ENCODE peak calls at places on chromosomes 16 and 17, in eight cellular contexts. Q is left ventricle myocardium inferior; B is stomach; W is CD4-positive, alpha-beta T cell; O is sigmoid colon; H is astrocyte; F is MM.1S; C is Peyer's patch. V is an unnamed sample.

GRCh38 chr17:68794636-68795503 is 160.3 kb downstream of the ABCA8 start:
- DNase-seq in H (peak), F (peak), C (no peak), B (no peak), W (no peak), O (no peak), Q (peak), V (peak)

GRCh38 chr17:81483085-81483861 is 29.3 kb downstream of the ACTG1 start:
- DNase-seq in W (no peak), Q (peak), F (no peak), H (no peak), O (peak), B (no peak), C (no peak), V (no peak)

GRCh38 chr17:10668771-10669170 is 11.7 kb upstream of the MYH3 start:
- DNase-seq in H (peak), F (no peak), O (no peak), W (no peak), C (no peak), B (no peak), Q (no peak), V (no peak)

GRCh38 chr17:20273741-20274500 is 193.4 kb downstream of the LGALS9B start:
- DNase-seq in O (no peak), B (no peak), F (no peak), H (no peak), C (no peak), Q (no peak), W (no peak), V (no peak)

GRCh38 chr17:16419929-16420271 is 4.5 kb downstream of the TRPV2 start:
- DNase-seq in W (peak), H (peak), F (no peak), C (no peak), Q (no peak), B (no peak), O (no peak), V (no peak)

GRCh38 chr17:2056221-2057129 is 1.6 kb downstream of the HIC1 start:
- DNase-seq in F (no peak), Q (no peak), O (peak), B (no peak), W (peak), C (peak), H (no peak), V (no peak)

GRCh38 chr16:66315210-66315825 is 51.2 kb upstream of the CDH5 start:
- DNase-seq in F (peak), Q (peak), H (peak), O (peak), C (no peak), W (peak), B (peak), V (no peak)

GRCh38 chr16:74325331-74325730 is 28.7 kb downstream of the PSMD7 start:
- DNase-seq in Q (no peak), B (no peak), W (no peak), O (no peak), H (no peak), C (no peak), F (no peak), V (no peak)

GRCh38 chr17:34024303-34025178 is 230.5 kb upstream of the CCL2 start:
- DNase-seq in W (no peak), B (no peak), O (no peak), F (no peak), H (no peak), Q (no peak), C (no peak), V (no peak)

GRCh38 chr16:424033-424622 is 1.3 kb upstream of the RAB11FIP3 start:
- DNase-seq in H (peak), C (no peak), F (no peak), W (no peak), Q (peak), B (peak), O (peak), V (no peak)

GRCh38 chr17:83144421-83145357 is 65.3 kb downstream of the METRNL start:
- DNase-seq in F (no peak), W (no peak), H (no peak), C (no peak), O (peak), B (no peak), Q (no peak), V (no peak)

GRCh38 chr17:71287246-71287828 is 833.5 kb upstream of the SOX9 start:
- DNase-seq in F (no peak), W (no peak), H (peak), C (no peak), Q (no peak), O (no peak), B (no peak), V (no peak)

GRCh38 chr17:82396601-82397435 is 21.3 kb upstream of the HEXD start:
- DNase-seq in C (no peak), B (no peak), H (peak), W (no peak), Q (no peak), F (no peak), O (no peak), V (no peak)

GRCh38 chr17:44005865-44006580 is 1.6 kb downstream of the NAGS start:
- DNase-seq in F (peak), W (peak), Q (no peak), O (no peak), H (no peak), B (peak), C (peak), V (no peak)

GRCh38 chr17:83109386-83109785 is 30.0 kb downstream of the METRNL start:
- DNase-seq in Q (no peak), H (no peak), F (no peak), C (no peak), B (no peak), W (no peak), O (no peak), V (no peak)

GRCh38 chr17:1059131-1059795 is 62.3 kb downstream of the TIMM22 start:
- DNase-seq in B (no peak), F (no peak), Q (no peak), W (no peak), H (no peak), O (no peak), C (no peak), V (no peak)

GRCh38 chr17:44359458-44360143 is 4.1 kb downstream of the FAM171A2 start:
- DNase-seq in H (no peak), W (no peak), C (no peak), F (no peak), Q (no peak), O (no peak), B (no peak), V (no peak)

GRCh38 chr16:48330133-48330846 is 54.9 kb downstream of the SIAH1 start:
- DNase-seq in W (no peak), B (no peak), C (no peak), Q (no peak), H (no peak), O (no peak), F (no peak), V (no peak)

GRCh38 chr16:70572926-70573270 is 49.3 kb downstream of the SF3B3 start:
- DNase-seq in W (no peak), C (no peak), H (no peak), O (no peak), F (no peak), B (no peak), Q (no peak), V (no peak)

GRCh38 chr17:75854111-75854748 is 905 bp downstream of the WBP2 start:
- DNase-seq in H (peak), Q (no peak), C (no peak), F (no peak), O (peak), B (no peak), W (no peak), V (no peak)

GRCh38 chr17:75856062-75856681 is 1.0 kb upstream of the WBP2 start:
- DNase-seq in W (no peak), F (peak), C (no peak), H (no peak), B (peak), Q (no peak), O (no peak), V (no peak)

GRCh38 chr17:75855310-75856061 is at the start of gene WBP2:
- DNase-seq in B (peak), O (peak), F (peak), C (peak), H (peak), Q (peak), W (peak), V (peak)

GRCh38 chr17:75853410-75853809 is 1.7 kb downstream of the WBP2 start:
- DNase-seq in H (peak), F (no peak), C (no peak), Q (no peak), O (peak), W (no peak), B (no peak), V (no peak)

GRCh38 chr17:75854881-75855309 is 240 bp downstream of the WBP2 start:
- DNase-seq in W (no peak), F (no peak), O (no peak), H (no peak), B (no peak), C (peak), Q (peak), V (no peak)
- H3K27ac ChIP-seq in W (peak), F (peak), O (peak), H (peak), B (peak), C (peak), Q (peak), V (peak)

DNA sequence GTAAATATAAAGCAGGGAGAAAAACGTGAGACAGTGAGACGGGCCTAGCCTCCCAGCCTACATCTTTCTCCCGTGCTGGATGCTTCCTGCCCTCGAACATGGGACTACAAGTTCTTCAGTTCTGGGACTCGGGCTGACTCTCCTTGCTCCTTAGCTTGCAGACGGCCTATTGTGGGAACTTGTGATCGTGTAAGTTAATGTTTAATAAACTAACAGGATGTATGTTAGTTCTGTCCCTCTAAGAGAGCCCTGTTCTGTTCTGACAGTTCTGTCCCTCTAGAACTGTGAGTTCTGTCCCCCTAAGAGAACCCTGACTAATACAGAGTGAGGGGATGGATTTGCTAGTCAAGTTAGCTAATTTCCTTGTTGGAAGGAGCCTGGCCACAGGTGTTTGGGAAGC is 16.7 kb upstream of the MYH10 start:
- DNase-seq in W (no peak), O (no peak), F (no peak), Q (no peak), B (no peak), C (no peak), H (no peak), V (no peak)
- H3K27ac ChIP-seq in W (no peak), O (no peak), F (no peak), Q (no peak), B (no peak), C (no peak), H (no peak), V (no peak)

GRCh38 chr17:75152523-75152922 is 1.8 kb downstream of the JPT1 start:
- DNase-seq in H (no peak), F (no peak), B (no peak), Q (no peak), O (no peak), C (no peak), W (no peak), V (no peak)
- H3K27ac ChIP-seq in H (peak), F (no peak), B (no peak), Q (no peak), O (no peak), C (no peak), W (no peak), V (no peak)

DNA sequence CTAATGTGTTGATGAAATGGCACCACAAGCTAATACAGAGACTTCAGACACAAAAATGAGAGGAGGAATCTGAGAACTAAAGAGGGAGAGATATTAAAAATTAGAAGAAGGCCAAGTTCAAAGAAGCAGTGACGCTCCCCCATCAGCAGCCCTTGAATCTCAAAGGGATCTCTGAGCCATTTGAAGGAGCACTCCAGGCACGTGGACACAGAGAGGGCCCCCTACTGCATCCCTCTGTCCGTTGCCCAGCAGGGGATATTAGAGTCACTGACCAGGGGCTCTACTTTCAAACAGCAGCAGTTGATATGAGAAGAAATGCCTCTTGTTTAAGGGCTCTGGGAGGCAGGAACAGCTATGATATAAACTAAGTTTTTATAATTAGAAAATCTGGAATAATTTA is 479.0 kb upstream of the SALL1 start:
- DNase-seq in Q (no peak), B (no peak), F (no peak), O (no peak), W (no peak), C (no peak), H (no peak), V (no peak)
- H3K27ac ChIP-seq in Q (no peak), B (no peak), F (no peak), O (no peak), W (no peak), C (no peak), H (no peak), V (no peak)

DNA sequence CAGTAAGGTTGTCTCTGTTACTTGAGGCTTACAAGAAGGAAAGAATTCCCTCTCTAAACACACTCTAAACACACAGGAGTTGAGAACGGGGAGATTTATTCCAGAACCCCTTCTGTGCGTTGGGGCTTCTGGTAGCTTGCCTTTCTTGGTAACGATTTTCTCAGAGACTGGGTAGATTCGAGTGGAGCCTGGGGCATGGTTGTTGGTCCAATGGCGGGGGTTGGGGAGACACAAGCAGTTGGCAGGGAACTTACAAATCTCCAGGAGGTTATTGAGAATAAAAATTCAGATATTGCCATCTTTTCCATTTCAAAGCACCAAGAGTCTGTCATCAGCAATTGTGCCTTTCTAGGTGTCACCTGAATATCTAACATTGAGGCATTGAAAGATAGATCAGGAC is 251.7 kb downstream of the CDH13 start:
- DNase-seq in F (no peak), W (no peak), H (no peak), C (no peak), O (no peak), Q (no peak), B (no peak), V (no peak)
- H3K27ac ChIP-seq in F (no peak), W (no peak), H (no peak), C (no peak), O (peak), Q (no peak), B (no peak), V (no peak)

DNA sequence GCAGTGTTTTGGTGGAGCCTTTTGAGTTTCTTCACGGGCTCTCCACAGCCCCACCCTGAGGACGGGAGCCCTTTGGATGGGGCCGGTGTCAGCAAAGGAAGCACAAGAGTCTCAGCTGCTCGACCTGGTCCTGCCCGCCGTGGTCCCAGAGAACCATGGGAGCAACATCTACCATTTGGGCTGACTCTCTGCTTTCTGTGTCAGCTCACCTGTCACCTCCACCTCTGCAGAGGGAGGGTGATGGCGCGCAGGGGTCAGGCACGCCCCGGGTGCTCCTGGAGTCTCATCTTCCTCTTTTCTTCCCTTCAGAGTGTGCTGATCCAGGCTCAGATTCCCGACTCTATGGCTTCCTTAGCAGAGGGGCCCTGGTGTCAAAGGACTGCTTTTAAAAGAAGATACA is 171.7 kb downstream of the LAT start:
- DNase-seq in B (no peak), F (no peak), W (no peak), C (no peak), H (no peak), Q (no peak), O (no peak), V (no peak)
- H3K27ac ChIP-seq in B (peak), F (no peak), W (no peak), C (no peak), H (peak), Q (peak), O (peak), V (no peak)

DNA sequence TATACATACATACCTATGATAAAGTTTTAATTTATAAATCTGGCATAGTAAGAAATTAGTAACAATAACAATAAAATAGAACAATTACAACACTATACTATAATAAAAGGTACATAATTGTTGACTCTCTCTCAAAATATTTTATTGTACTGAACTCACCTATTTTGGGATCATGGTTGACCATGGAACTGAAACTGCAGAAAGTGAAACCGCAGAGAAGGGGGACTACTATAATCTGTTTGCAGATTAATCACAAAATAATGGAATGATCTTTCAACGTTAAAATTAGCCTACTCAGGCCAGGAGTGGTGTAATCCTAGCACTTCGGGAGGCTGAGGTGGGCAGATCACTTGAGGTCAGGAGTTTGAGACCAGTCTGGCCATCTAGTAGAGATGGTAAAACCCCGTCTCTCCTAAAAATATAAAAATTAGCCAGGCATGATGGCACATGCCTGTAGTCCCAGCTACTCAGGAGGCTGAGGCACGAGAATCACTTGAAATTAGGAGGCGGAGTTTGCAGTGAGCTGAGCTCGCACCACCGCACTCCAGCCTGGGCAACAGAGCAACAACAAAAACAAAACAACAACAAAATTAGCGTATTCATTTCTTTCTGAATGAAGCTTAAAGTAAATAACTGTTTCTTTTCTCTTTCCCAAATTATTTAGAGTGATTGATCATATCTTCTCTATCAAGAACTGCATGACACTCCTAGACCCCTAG is 45.7 kb downstream of the IKZF3 start:
- DNase-seq in H (no peak), C (no peak), B (no peak), Q (no peak), W (no peak), O (no peak), F (peak), V (no peak)
- H3K27ac ChIP-seq in H (no peak), C (peak), B (no peak), Q (no peak), W (peak), O (no peak), F (peak), V (no peak)